ENCODE peak calls at places on chromosomes 4 and X, in seven cellular contexts. M is IMR-90, N is neuronal stem cell, E is H9, L is H1, K is trophoblast cell, R is mesenchymal stem cell. O is an unnamed sample.

GRCh38 chr4:108370291-108370690 is 201.6 kb upstream of the LEF1 start:
- DNase-seq in R (no peak), K (no peak), E (no peak), N (no peak), M (no peak), L (no peak), O (no peak)

GRCh38 chrX:71282514-71283408 is 674 bp upstream of the NONO start:
- DNase-seq in L (peak), K (no peak), N (peak), M (peak), R (no peak), E (no peak), O (peak)

GRCh38 chr4:4803216-4803903 is 56.1 kb upstream of the MSX1 start:
- DNase-seq in N (no peak), K (no peak), R (no peak), L (no peak), M (no peak), E (no peak), O (no peak)

GRCh38 chrX:37926700-37927099 is 79.3 kb upstream of the DYNLT3 start:
- DNase-seq in K (no peak), L (no peak), M (peak), R (peak), E (no peak), N (no peak), O (peak)

GRCh38 chr4:73734405-73735070 is 5.8 kb upstream of the CXCL8 start:
- DNase-seq in K (no peak), R (peak), N (no peak), M (peak), L (no peak), E (no peak), O (no peak)

GRCh38 chrX:7146703-7147430 is 645 bp upstream of the STS start:
- DNase-seq in N (no peak), M (no peak), L (no peak), E (peak), K (peak), R (peak), O (no peak)

GRCh38 chr4:2875556-2875955 is 31.9 kb downstream of the ADD1 start:
- DNase-seq in K (no peak), L (no peak), E (no peak), N (no peak), R (no peak), M (no peak), O (no peak)

GRCh38 chr4:88971536-88971935 is 85.4 kb downstream of the FAM13A start:
- DNase-seq in E (no peak), K (peak), R (no peak), N (no peak), L (no peak), M (no peak), O (no peak)

GRCh38 chr4:89486042-89486441 is 178.4 kb upstream of the GPRIN3 start:
- DNase-seq in M (peak), K (no peak), L (no peak), N (no peak), E (no peak), R (peak), O (peak)

GRCh38 chr4:1793496-1793840 is 375 bp downstream of the FGFR3 start:
- DNase-seq in M (no peak), L (no peak), K (no peak), R (peak), N (no peak), E (no peak), O (peak)

GRCh38 chr4:141853091-141853734 is 216.8 kb downstream of the IL15 start:
- DNase-seq in R (no peak), N (no peak), K (no peak), M (no peak), E (no peak), L (no peak), O (no peak)

GRCh38 chrX:3286196-3286920 is 60.1 kb downstream of the MXRA5 start:
- DNase-seq in K (no peak), E (no peak), R (peak), N (no peak), L (no peak), M (peak), O (no peak)

GRCh38 chr4:39044947-39045734 is 12.9 kb upstream of the TMEM156 start:
- DNase-seq in L (peak), N (peak), M (no peak), K (peak), E (peak), R (peak), O (peak)

GRCh38 chr4:153634737-153635353 is 49.2 kb upstream of the TLR2 start:
- DNase-seq in N (no peak), R (peak), K (no peak), L (no peak), M (peak), E (no peak), O (peak)

DNA sequence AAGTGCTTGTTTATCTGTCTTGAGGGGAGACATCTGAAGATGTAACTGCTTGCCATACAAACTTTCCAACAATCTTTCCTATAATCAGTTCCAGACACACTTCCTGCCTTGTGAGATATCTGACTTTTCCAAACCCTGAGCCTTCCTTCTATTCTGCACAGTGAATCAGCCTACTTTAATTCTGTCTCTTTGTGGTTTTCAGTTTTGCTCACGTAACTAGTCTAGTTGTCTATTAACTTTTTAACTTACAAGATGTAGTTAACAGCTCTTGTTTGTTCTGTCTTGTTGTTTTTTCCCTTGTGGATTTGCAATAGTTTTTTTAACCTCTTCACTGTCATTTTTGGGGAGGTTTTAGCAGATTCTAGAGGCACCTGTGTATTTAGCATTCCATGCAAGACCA is 947.8 kb downstream of the C4orf33 start:
- DNase-seq in R (peak), M (no peak), L (no peak), E (no peak), K (no peak), N (no peak), O (no peak)
- H4K8ac ChIP-seq in R (no peak), M (no peak), L (no peak), E (no peak), K (no peak), N (no peak), O (no peak)

DNA sequence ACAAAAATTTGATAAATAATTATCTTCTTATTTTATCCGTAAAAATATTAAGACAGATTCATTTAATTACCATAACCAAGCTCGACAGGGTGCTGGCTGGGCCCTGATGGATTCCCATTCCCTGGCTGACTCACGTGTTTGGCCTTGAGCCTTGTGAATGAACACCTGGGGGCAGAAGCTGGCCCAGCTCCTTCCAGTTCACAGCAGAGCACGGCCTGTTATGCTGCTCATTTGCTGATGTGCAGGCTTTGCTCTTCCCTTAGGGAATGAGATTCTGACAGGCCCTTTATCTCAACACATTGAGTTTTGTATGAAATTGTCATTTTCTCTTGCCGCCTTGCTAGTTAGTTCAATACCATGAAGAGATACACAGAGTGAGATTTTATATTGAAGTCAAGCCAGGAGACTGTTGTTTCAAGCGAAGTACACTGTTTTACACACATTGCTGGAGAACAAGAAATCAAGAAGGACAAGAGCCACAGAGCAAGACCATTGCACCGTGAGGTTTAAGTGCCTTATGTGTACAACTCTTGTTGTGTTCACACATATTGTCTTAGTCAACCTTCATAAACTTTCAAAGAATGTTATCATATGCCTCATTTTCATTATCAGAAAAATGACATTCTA is 1583.3 kb downstream of the STIM2 start:
- DNase-seq in L (no peak), K (peak), E (peak), N (no peak), R (no peak), M (peak), O (peak)
- H3K27ac ChIP-seq in L (no peak), K (no peak), E (no peak), N (no peak), R (no peak), M (no peak), O (no peak)

DNA sequence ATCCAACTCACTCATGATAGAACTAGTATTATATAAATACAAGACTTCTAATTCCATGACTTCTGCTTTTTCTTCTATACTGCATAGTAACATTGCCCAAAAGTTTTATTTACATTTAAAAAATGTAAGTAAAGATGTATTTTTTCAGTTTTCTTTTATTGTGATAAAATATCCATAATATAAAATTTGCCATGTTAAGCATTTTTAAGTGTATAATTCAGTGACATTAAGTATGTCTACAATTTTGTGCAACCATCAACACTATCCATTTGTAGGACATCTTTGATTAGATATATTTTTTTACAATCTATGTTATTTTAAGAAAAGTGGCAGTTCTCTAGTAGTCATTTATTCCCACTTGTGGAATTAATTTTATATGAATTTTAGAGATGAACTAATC is 72.6 kb downstream of the PPA2 start:
- DNase-seq in K (no peak), L (no peak), M (peak), N (no peak), E (no peak), R (no peak), O (no peak)
- H2BK5ac ChIP-seq in K (no peak), L (no peak), M (no peak), N (no peak), E (no peak), R (no peak), O (no peak)

DNA sequence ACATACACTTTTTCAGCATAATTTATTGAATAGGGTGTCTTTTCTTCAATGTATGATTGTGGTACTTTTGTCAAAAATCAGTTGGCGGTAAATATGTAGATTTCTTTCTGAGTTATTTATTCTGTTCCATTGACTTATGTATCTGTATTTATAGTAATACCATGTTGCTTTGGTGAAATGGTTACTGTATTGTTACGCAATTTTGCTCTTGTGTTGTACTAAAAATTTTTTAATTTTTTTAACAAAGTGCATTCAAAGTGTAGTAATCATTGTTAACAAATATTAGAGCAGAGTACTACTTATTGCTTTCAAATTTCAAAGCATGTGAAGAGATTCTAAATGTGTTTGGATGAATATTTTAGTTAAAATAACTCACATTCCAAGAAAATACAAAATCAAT is 915.4 kb downstream of the PCDH19 start:
- DNase-seq in L (no peak), E (no peak), R (no peak), K (no peak), N (no peak), M (no peak), O (no peak)
- H4K8ac ChIP-seq in L (no peak), E (no peak), R (no peak), K (no peak), N (no peak), M (no peak), O (no peak)

GRCh38 chrX:45363596-45363995 is 162.9 kb upstream of the DIPK2B start:
- DNase-seq in K (no peak), M (no peak), R (no peak), E (no peak), L (no peak), N (no peak), O (no peak)

GRCh38 chrX:45358417-45358816 is 157.7 kb upstream of the DIPK2B start:
- DNase-seq in N (no peak), E (no peak), M (no peak), R (no peak), K (no peak), L (no peak), O (no peak)

DNA sequence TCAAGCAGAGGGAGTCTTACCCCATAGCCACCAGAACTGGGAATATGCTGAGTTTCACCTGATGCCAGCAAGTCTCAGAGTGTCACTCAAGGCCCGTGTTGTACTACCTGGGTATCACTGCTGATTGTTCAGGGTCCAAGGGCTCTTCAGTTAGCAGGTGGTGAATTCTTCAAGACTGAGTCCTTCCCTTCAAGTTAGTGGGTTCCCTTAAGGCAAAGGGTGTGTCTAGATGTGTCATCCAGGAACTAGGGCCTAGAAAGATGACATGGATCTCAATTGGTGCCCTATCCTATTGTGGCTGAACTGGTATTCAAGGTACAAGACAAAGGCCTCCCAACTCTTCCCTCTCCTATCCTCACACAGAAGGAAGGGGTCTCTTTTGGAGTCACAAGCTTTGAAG is 159.9 kb upstream of the DIPK2B start:
- DNase-seq in M (no peak), R (no peak), L (no peak), K (no peak), E (no peak), N (no peak), O (no peak)
- H3K27ac ChIP-seq in M (no peak), R (no peak), L (no peak), K (no peak), E (no peak), N (no peak), O (no peak)

GRCh38 chrX:109843963-109844751 is 111.1 kb upstream of the ACSL4 start:
- DNase-seq in L (no peak), N (no peak), M (peak), K (peak), E (no peak), R (peak), O (no peak)

GRCh38 chrX:109842611-109843010 is 109.6 kb upstream of the ACSL4 start:
- DNase-seq in L (no peak), N (no peak), K (peak), R (no peak), M (no peak), E (no peak), O (no peak)

GRCh38 chrX:109848451-109849050 is 115.5 kb upstream of the ACSL4 start:
- DNase-seq in K (no peak), R (no peak), E (peak), N (peak), M (no peak), L (no peak), O (peak)

GRCh38 chrX:109847257-109848187 is 114.5 kb upstream of the ACSL4 start:
- DNase-seq in M (peak), E (no peak), R (peak), L (no peak), N (no peak), K (peak), O (peak)

GRCh38 chrX:109845996-109846395 is 112.9 kb upstream of the ACSL4 start:
- DNase-seq in N (no peak), K (no peak), M (no peak), E (no peak), L (no peak), R (no peak), O (no peak)
- H2BK5ac ChIP-seq in N (no peak), K (no peak), M (no peak), E (no peak), L (no peak), R (no peak), O (no peak)

GRCh38 chrX:24444645-24445044 is 20.4 kb upstream of the PDK3 start:
- DNase-seq in E (no peak), R (no peak), M (no peak), N (no peak), L (no peak), K (no peak), O (no peak)

GRCh38 chrX:24448762-24449161 is 16.3 kb upstream of the PDK3 start:
- DNase-seq in E (no peak), L (no peak), R (no peak), N (no peak), M (no peak), K (no peak), O (no peak)

DNA sequence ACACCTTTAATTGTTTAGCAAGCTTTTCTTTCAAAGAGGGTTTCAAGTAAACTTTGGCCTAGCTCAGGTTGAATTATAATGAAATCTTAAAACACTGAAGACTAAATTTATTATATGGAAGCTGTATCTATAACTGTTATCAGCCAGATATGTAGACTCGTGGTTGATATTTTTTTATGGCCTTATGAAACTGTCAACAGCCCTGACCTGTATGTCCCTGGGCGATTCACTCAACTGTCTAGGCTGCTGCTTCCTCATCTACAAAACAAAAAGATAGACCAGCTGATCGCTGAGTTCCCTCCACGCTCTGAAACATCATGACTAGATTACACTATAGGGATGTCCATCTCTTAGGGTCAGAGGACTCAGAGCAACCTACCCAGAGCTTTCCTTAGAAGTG is 21.1 kb upstream of the PDK3 start:
- DNase-seq in E (no peak), K (no peak), L (no peak), M (no peak), R (no peak), N (no peak), O (no peak)
- H4K8ac ChIP-seq in E (no peak), K (no peak), L (no peak), M (no peak), R (no peak), N (no peak), O (no peak)

GRCh38 chr4:151117371-151117962 is 18.0 kb downstream of the RPS3A start:
- DNase-seq in N (peak), K (peak), R (peak), M (peak), E (peak), L (peak), O (peak)
- H3K27ac ChIP-seq in N (no peak), K (no peak), R (no peak), M (no peak), E (no peak), L (no peak), O (no peak)

DNA sequence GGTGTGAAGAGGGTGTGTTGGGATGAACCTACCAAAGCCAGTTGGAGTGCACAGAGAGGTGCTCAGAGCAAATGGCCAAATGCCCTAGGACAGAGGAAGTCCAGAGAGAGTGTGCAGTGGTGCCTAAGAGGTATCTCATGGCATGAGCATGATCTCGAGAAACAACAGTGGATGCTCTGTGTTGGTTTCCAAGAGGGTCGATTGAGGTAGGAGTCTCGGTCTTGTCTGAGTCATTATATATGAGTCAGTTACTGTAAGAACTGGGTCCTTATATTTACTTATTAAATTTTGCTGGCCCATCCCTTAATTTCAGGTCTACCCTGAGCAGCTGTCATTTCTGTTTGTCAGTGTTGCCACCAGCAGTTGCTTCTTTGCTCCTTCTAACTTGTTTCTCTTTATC is 86.6 kb upstream of the TMEM150C start:
- DNase-seq in R (no peak), E (no peak), N (no peak), K (no peak), M (peak), L (no peak), O (no peak)
- H2BK5ac ChIP-seq in R (no peak), E (no peak), N (no peak), K (no peak), M (no peak), L (no peak), O (no peak)

DNA sequence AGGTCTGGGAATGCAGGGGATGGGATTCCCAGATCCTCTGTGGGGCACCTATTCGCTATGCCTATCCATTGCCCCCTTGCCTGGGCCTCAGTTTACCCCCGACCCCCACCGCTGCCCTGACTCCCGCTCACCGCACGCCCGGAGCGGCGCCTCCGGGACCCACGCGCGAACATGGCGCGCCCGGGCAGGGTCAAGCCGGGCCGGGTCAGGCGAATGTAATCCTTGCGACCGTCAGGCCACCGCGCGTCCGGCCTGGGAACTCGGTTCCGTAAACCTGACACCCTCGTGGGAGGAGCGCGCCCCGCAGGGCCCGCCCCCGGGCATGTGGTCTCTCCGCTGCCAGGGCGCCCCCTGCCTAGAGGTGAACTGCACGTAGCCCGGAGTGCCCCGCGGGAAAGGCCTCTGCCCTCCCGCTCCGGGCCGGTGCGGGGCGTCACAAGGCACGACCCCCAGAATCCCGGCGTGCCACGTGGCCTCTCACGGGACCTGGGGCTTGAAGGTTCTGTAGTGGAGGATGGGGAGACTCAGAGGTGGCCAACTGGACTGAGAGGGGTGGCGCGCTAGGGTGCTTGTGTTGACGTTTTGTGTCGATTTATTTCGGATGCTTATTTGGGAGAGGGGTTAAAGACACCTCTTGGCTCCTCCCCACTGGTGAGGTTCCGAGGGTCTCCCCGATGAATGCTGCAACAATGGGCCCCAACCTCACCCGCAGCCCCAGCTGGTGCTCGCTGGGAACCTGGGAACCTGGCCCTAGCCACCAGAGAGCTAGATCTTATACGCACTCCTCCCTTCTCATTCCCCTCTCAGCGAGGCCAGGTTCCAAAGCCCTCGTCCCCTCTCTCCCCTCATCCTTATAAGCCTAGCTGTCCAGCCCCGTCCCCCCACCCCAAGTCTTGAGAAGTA is at the start of gene PRICKLE3:
- DNase-seq in M (peak), R (peak), N (no peak), K (peak), E (peak), L (peak), O (peak)
- H4K8ac ChIP-seq in M (peak), R (peak), N (no peak), K (peak), E (no peak), L (no peak), O (no peak)

O was measured in mesendoderm.